ENCODE peak calls at places on chromosomes 2 and 18, in four cellular contexts. T is HCT116, X is left lung, Y is endodermal cell. A is an unnamed sample.

GRCh38 chr2:120779781-120780283 is 44.2 kb downstream of the GLI2 start:
- DNase-seq in T (no peak), Y (peak), X (peak), A (no peak)

GRCh38 chr2:172859821-172860707 is 124.4 kb downstream of the RAPGEF4 start:
- DNase-seq in T (no peak), X (no peak), Y (no peak), A (no peak)

GRCh38 chr2:71190959-71191943 is 35.7 kb downstream of the PAIP2B start:
- DNase-seq in X (no peak), T (peak), Y (no peak), A (no peak)

GRCh38 chr2:203579131-203579643 is 44.1 kb upstream of the RAPH1 start:
- DNase-seq in X (no peak), Y (peak), T (peak), A (peak)

GRCh38 chr2:8358179-8358578 is 323.7 kb upstream of the ID2 start:
- DNase-seq in Y (no peak), T (no peak), X (no peak), A (no peak)

GRCh38 chr2:147026664-147027278 is 818.1 kb upstream of the ACVR2A start:
- DNase-seq in Y (no peak), T (no peak), X (no peak), A (no peak)

GRCh38 chr2:10911291-10912075 is at the start of gene KCNF1:
- DNase-seq in T (no peak), X (no peak), Y (peak), A (peak)

GRCh38 chr2:10475811-10476660 is 27.9 kb upstream of the ODC1 start:
- DNase-seq in Y (peak), T (no peak), X (peak), A (no peak)

GRCh38 chr2:109351164-109351756 is 222.3 kb downstream of the SH3RF3 start:
- DNase-seq in Y (peak), X (peak), T (no peak), A (peak)

GRCh38 chr2:22554453-22554852 is 830.5 kb upstream of the KLHL29 start:
- DNase-seq in X (no peak), Y (no peak), T (no peak), A (no peak)

GRCh38 chr2:209425082-209426071 is 1.5 kb downstream of the MAP2 start:
- DNase-seq in T (peak), X (no peak), Y (peak), A (no peak)

GRCh38 chr2:39606585-39606984 is 59.1 kb upstream of the TMEM178A start:
- DNase-seq in T (no peak), X (no peak), Y (peak), A (no peak)

GRCh38 chr18:59719533-59720325 is 22.5 kb upstream of the CCBE1 start:
- DNase-seq in X (no peak), Y (no peak), T (no peak), A (no peak)

GRCh38 chr2:121454549-121455090 is 76.1 kb upstream of the RNU4ATAC start:
- DNase-seq in T (no peak), Y (no peak), X (no peak), A (no peak)

GRCh38 chr2:199457147-199458016 is at the start of gene SATB2:
- DNase-seq in T (peak), X (peak), Y (peak), A (peak)

GRCh38 chr2:239222346-239223028 is 178.3 kb downstream of the HDAC4 start:
- DNase-seq in T (no peak), X (no peak), Y (no peak), A (no peak)

GRCh38 chr2:75100691-75101236 is 98.6 kb downstream of the TACR1 start:
- DNase-seq in T (no peak), X (no peak), Y (no peak), A (no peak)

GRCh38 chr2:149994057-149994728 is 406.6 kb upstream of the MMADHC start:
- DNase-seq in X (no peak), Y (no peak), T (peak), A (peak)

GRCh38 chr2:3487931-3488554 is 31.3 kb downstream of the ADI1 start:
- DNase-seq in X (no peak), T (no peak), Y (no peak), A (no peak)

GRCh38 chr2:215358312-215358845 is 46.5 kb downstream of the ATIC start:
- DNase-seq in X (no peak), T (no peak), Y (no peak), A (no peak)

GRCh38 chr18:32761231-32761785 is 11.5 kb downstream of the KLHL14 start:
- DNase-seq in Y (no peak), X (no peak), T (no peak), A (no peak)

GRCh38 chr2:183709829-183710228 is 585.6 kb downstream of the NUP35 start:
- DNase-seq in T (no peak), X (no peak), Y (peak), A (no peak)

GRCh38 chr18:36424741-36425142 is 127.2 kb downstream of the FHOD3 start:
- DNase-seq in T (peak), Y (no peak), X (no peak), A (no peak)

GRCh38 chr18:48539406-48540328 is 836 bp downstream of the CTIF start:
- DNase-seq in Y (peak), T (no peak), X (peak), A (peak)

DNA sequence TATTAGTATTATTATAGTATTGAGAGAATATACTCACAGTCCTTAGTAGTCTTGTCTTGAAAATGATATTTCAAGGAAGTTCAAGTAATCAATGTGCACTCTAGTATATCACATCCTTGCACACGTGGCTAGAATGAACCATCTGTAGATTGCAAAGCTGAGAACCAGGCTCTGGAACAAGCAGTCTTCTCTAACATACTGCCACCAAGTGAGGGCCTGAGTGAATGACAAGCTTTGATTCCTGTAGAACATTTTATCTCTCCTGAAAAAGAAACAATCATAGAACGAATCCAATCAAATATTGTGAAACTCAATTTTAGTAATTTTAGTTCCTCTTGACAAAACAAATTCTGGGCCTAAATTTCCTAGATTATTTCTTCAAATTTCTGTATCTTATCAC is 55.3 kb upstream of the SULT1C3 start:
- DNase-seq in T (peak), X (no peak), Y (no peak), A (no peak)
- TF ChIP-seq CTCF in T (peak), X (no peak), Y (peak), A (no peak)

GRCh38 chr2:213149949-213150314 is 1.5 kb downstream of the IKZF2 start:
- DNase-seq in T (no peak), Y (no peak), X (no peak), A (no peak)

GRCh38 chr2:213152065-213152794 is 818 bp upstream of the IKZF2 start:
- DNase-seq in T (peak), X (peak), Y (peak), A (peak)

GRCh38 chr2:213151437-213152064 is at the start of gene IKZF2:
- DNase-seq in X (peak), Y (peak), T (peak), A (peak)

GRCh38 chr2:213150315-213150951 is 979 bp downstream of the IKZF2 start:
- DNase-seq in X (no peak), T (no peak), Y (peak), A (peak)

GRCh38 chr2:213152888-213153287 is 1.5 kb upstream of the IKZF2 start:
- DNase-seq in Y (no peak), T (no peak), X (no peak), A (no peak)
- H3K4me3 ChIP-seq in Y (peak), T (no peak), X (peak), A (peak)

GRCh38 chr18:13452851-13453524 is 234.4 kb downstream of the LDLRAD4 start:
- DNase-seq in X (no peak), T (no peak), Y (peak), A (no peak)

GRCh38 chr18:13450289-13451207 is 232.0 kb downstream of the LDLRAD4 start:
- DNase-seq in Y (no peak), T (no peak), X (no peak), A (no peak)

GRCh38 chr18:13451208-13451530 is 232.6 kb downstream of the LDLRAD4 start:
- DNase-seq in X (no peak), T (no peak), Y (no peak), A (no peak)

GRCh38 chr18:13452448-13452811 is 233.9 kb downstream of the LDLRAD4 start:
- DNase-seq in Y (peak), X (no peak), T (no peak), A (no peak)

GRCh38 chr18:13451661-13452447 is 233.3 kb downstream of the LDLRAD4 start:
- DNase-seq in T (no peak), Y (peak), X (no peak), A (no peak)
- H3K27ac ChIP-seq in T (no peak), Y (peak), X (no peak), A (no peak)

GRCh38 chr2:141942006-141942789 is 188.6 kb downstream of the LRP1B start:
- DNase-seq in T (peak), X (no peak), Y (no peak), A (no peak)
- TF ChIP-seq CTCF in T (peak), X (no peak), Y (peak), A (no peak)

DNA sequence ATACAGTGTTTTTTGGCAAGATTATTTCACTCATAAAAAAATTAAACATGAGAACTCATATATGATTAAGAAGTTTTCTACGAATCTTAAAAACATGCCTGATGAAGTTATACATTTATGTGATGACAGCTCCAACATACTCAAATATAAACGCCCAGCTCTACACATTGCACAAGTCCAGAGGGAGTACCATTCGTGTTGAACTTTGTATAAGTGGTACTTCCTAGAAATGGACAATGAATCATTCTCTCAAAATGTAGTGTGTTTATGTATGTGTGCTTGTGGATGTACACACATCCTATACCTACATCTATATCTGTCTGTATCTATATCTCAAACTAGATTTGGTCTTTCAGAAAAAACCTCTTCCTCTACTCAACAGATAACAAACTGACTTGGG is 309.4 kb downstream of the IRS1 start:
- DNase-seq in Y (no peak), X (no peak), T (no peak), A (no peak)
- H3K4me3 ChIP-seq in Y (no peak), X (no peak), T (no peak), A (no peak)

GRCh38 chr2:19881221-19881620 is 20.6 kb downstream of the TTC32 start:
- DNase-seq in X (no peak), Y (peak), T (no peak), A (no peak)
- H3K27ac ChIP-seq in X (no peak), Y (no peak), T (no peak), A (no peak)